ENCODE peak calls at places on chromosomes 11 and 22, in five cellular contexts. O is NCI-H1105, D is EL, V is hypothalamus, N is WERI-Rb-1. U is an unnamed sample.

GRCh38 chr11:102451693-102452460 is 688 bp downstream of the TMEM123 start:
- DNase-seq in D (peak), V (peak), O (peak), N (peak), U (peak)

GRCh38 chr22:39183991-39184585 is 31.6 kb upstream of the CBX7 start:
- DNase-seq in N (no peak), V (no peak), O (no peak), D (peak), U (no peak)

GRCh38 chr22:39967996-39968968 is 8.1 kb downstream of the TMA7B start:
- DNase-seq in O (no peak), V (no peak), N (no peak), D (no peak), U (no peak)

GRCh38 chr11:84854498-84854880 is 772.7 kb downstream of the DLG2 start:
- DNase-seq in O (no peak), D (no peak), V (no peak), N (no peak), U (no peak)

GRCh38 chr11:1203505-1204271 is 19.2 kb upstream of the MUC5B start:
- DNase-seq in D (no peak), O (no peak), N (peak), V (no peak), U (peak)

GRCh38 chr22:39727541-39727940 is 157.0 kb downstream of the CACNA1I start:
- DNase-seq in V (no peak), D (peak), N (no peak), O (no peak), U (peak)

GRCh38 chr22:21455334-21456089 is 11.7 kb upstream of the TMEM191C start:
- DNase-seq in D (no peak), V (no peak), N (no peak), O (no peak), U (no peak)

GRCh38 chr11:126317681-126318641 is 14.1 kb downstream of the DCPS start:
- DNase-seq in V (no peak), O (no peak), N (no peak), D (peak), U (peak)

GRCh38 chr11:115927823-115928329 is 423.7 kb upstream of the CADM1 start:
- DNase-seq in V (no peak), N (no peak), D (no peak), O (no peak), U (no peak)

GRCh38 chr11:46051102-46051501 is 70.2 kb downstream of the PHF21A start:
- DNase-seq in O (no peak), N (no peak), V (no peak), D (no peak), U (no peak)

U was measured in Daoy.